ENCODE peak calls at places on chromosomes 12 and 14, in seven cellular contexts. R is activated T-cell treated with anti-CD3 and anti-CD28 coated beads for 1 hour, Q is sigmoid colon, M is esophagus squamous epithelium, P is transverse colon, Y is DMS79, G is amniotic stem cell. F is an unnamed sample.

GRCh38 chr12:53214221-53214620 is 7.2 kb upstream of the ITGB7 start:
- DNase-seq in R (no peak), Q (no peak), M (no peak), P (no peak), Y (no peak), G (no peak), F (no peak)

GRCh38 chr12:109738878-109739665 is 25.4 kb downstream of the FAM222A start:
- DNase-seq in R (no peak), Q (peak), M (no peak), P (no peak), Y (no peak), G (no peak), F (no peak)

GRCh38 chr12:114864688-114865685 is 181.0 kb upstream of the TBX3 start:
- DNase-seq in R (no peak), Q (no peak), M (no peak), P (no peak), Y (peak), G (no peak), F (no peak)

GRCh38 chr12:55188974-55189556 is 31.8 kb upstream of the OR10A7 start:
- DNase-seq in R (no peak), Q (no peak), M (no peak), P (peak), Y (peak), G (peak), F (peak)

GRCh38 chr14:22008098-22008412 is 334.4 kb upstream of the OR4E1 start:
- DNase-seq in R (no peak), Q (no peak), M (no peak), P (no peak), Y (no peak), G (no peak), F (no peak)

GRCh38 chr12:52370906-52371608 is 3.8 kb upstream of the KRT85 start:
- DNase-seq in R (no peak), Q (peak), M (no peak), P (peak), Y (no peak), G (peak), F (no peak)

GRCh38 chr12:29317556-29318363 is 63.2 kb downstream of the ERGIC2 start:
- DNase-seq in R (peak), Q (no peak), M (no peak), P (peak), Y (peak), G (peak), F (peak)

GRCh38 chr12:125399489-125399888 is 334.3 kb downstream of the AACS start:
- DNase-seq in R (no peak), Q (no peak), M (no peak), P (no peak), Y (no peak), G (no peak), F (no peak)

GRCh38 chr14:90781344-90781761 is 34.9 kb downstream of the TTC7B start:
- DNase-seq in R (no peak), Q (no peak), M (no peak), P (no peak), Y (no peak), G (no peak), F (no peak)

GRCh38 chr12:3262466-3262865 is 185.3 kb downstream of the TSPAN9 start:
- DNase-seq in R (no peak), Q (no peak), M (no peak), P (no peak), Y (no peak), G (no peak), F (no peak)

GRCh38 chr14:67420102-67420739 is 8.3 kb upstream of the PLEK2 start:
- DNase-seq in R (no peak), Q (peak), M (no peak), P (peak), Y (no peak), G (no peak), F (peak)

GRCh38 chr14:78848234-78848820 is 678.2 kb downstream of the NRXN3 start:
- DNase-seq in R (no peak), Q (no peak), M (no peak), P (peak), Y (peak), G (peak), F (peak)

GRCh38 chr14:32400480-32400879 is 71.4 kb downstream of the AKAP6 start:
- DNase-seq in R (no peak), Q (no peak), M (no peak), P (no peak), Y (no peak), G (no peak), F (no peak)

GRCh38 chr12:88325076-88325827 is 183.1 kb downstream of the TMTC3 start:
- DNase-seq in R (no peak), Q (no peak), M (no peak), P (no peak), Y (no peak), G (peak), F (no peak)